ENCODE peak calls at places on chromosomes 6 and 20, in six cellular contexts. One of them, this sample, is unnamed.
A peak's percentile ranks its signal among the peaks of the same experiment; 100 is the strongest.

GRCh38 chr6:100823041-100823440 is 58.1 kb downstream of the ASCC3 start:
- DNase-seq in H9: no peak
- DNase-seq in neuronal stem cell: no peak
- DNase-seq in IMR-90: no peak
- DNase-seq in trophoblast cell: no peak
- DNase-seq in H1: no peak
- DNase-seq in this sample: no peak

GRCh38 chr20:57426156-57426769 is 35.1 kb downstream of the RBM38 start:
- DNase-seq in H9: no peak
- DNase-seq in neuronal stem cell: no peak
- DNase-seq in IMR-90: no peak
- DNase-seq in trophoblast cell: no peak
- DNase-seq in H1: no peak
- DNase-seq in this sample: no peak

GRCh38 chr20:38963745-38964144 is 1.6 kb downstream of the DHX35 start:
- DNase-seq in H9: no peak
- DNase-seq in neuronal stem cell: no peak
- DNase-seq in IMR-90: no peak
- DNase-seq in trophoblast cell: no peak
- DNase-seq in H1: no peak
- DNase-seq in this sample: no peak

GRCh38 chr6:36718560-36718959 is 20.9 kb downstream of the RAB44 start:
- DNase-seq in H9: no peak
- DNase-seq in neuronal stem cell: no peak
- DNase-seq in IMR-90: no peak
- DNase-seq in trophoblast cell: no peak
- DNase-seq in H1: no peak
- DNase-seq in this sample: no peak

GRCh38 chr20:25402583-25402982 is 4.9 kb upstream of the GINS1 start:
- DNase-seq in H9: no peak
- DNase-seq in neuronal stem cell: no peak
- DNase-seq in IMR-90: no peak
- DNase-seq in trophoblast cell: no peak
- DNase-seq in H1: no peak
- DNase-seq in this sample: no peak

GRCh38 chr20:53304146-53304545 is 289.5 kb downstream of the ZNF217 start:
- DNase-seq in H9: no peak
- DNase-seq in neuronal stem cell: no peak
- DNase-seq in IMR-90: no peak
- DNase-seq in trophoblast cell: no peak
- DNase-seq in H1: no peak
- DNase-seq in this sample: no peak

GRCh38 chr6:17836298-17836697 is 129.6 kb upstream of the NUP153 start:
- DNase-seq in H9: no peak
- DNase-seq in neuronal stem cell: no peak
- DNase-seq in IMR-90: no peak
- DNase-seq in trophoblast cell: peak; percentile 60
- DNase-seq in H1: no peak
- DNase-seq in this sample: no peak

GRCh38 chr20:44702776-44703175 is 12.4 kb upstream of the CCN5 start:
- DNase-seq in H9: no peak
- DNase-seq in neuronal stem cell: no peak
- DNase-seq in IMR-90: peak; percentile 91
- DNase-seq in trophoblast cell: no peak
- DNase-seq in H1: no peak
- DNase-seq in this sample: peak; percentile 95

GRCh38 chr6:37696220-37696840 is 1.4 kb downstream of the MDGA1 start:
- DNase-seq in H9: peak; percentile 41
- DNase-seq in neuronal stem cell: no peak
- DNase-seq in IMR-90: peak; percentile 49
- DNase-seq in trophoblast cell: peak; percentile 45
- DNase-seq in H1: no peak
- DNase-seq in this sample: peak; percentile 54

GRCh38 chr20:4234128-4234527 is 218.8 kb upstream of the RNF24 start:
- DNase-seq in H9: no peak
- DNase-seq in neuronal stem cell: no peak
- DNase-seq in IMR-90: peak; percentile 76
- DNase-seq in trophoblast cell: no peak
- DNase-seq in H1: no peak
- DNase-seq in this sample: no peak

GRCh38 chr20:846894-847278 is 13.4 kb downstream of the FAM110A start:
- DNase-seq in H9: no peak
- DNase-seq in neuronal stem cell: no peak
- DNase-seq in IMR-90: no peak
- DNase-seq in trophoblast cell: no peak
- DNase-seq in H1: no peak
- DNase-seq in this sample: no peak

GRCh38 chr6:137413482-137413881 is 80.7 kb downstream of the OLIG3 start:
- DNase-seq in H9: no peak
- DNase-seq in neuronal stem cell: no peak
- DNase-seq in IMR-90: no peak
- DNase-seq in trophoblast cell: no peak
- DNase-seq in H1: no peak
- DNase-seq in this sample: no peak

GRCh38 chr6:36241728-36242127 is 28.1 kb upstream of the PNPLA1 start:
- DNase-seq in H9: no peak
- DNase-seq in neuronal stem cell: no peak
- DNase-seq in IMR-90: peak; percentile 46
- DNase-seq in trophoblast cell: peak; percentile 9
- DNase-seq in H1: no peak
- DNase-seq in this sample: no peak

GRCh38 chr6:127201321-127201720 is 65.3 kb upstream of the RNF146 start:
- DNase-seq in H9: no peak
- DNase-seq in neuronal stem cell: no peak
- DNase-seq in IMR-90: peak; percentile 78
- DNase-seq in trophoblast cell: peak; percentile 21
- DNase-seq in H1: no peak
- DNase-seq in this sample: peak; percentile 28

GRCh38 chr6:72032056-72032455 is 145.7 kb downstream of the RIMS1 start:
- DNase-seq in H9: no peak
- DNase-seq in neuronal stem cell: no peak
- DNase-seq in IMR-90: no peak
- DNase-seq in trophoblast cell: no peak
- DNase-seq in H1: no peak
- DNase-seq in this sample: peak; percentile 32

GRCh38 chr6:72037006-72037405 is 150.7 kb downstream of the RIMS1 start:
- DNase-seq in H9: no peak
- DNase-seq in neuronal stem cell: no peak
- DNase-seq in IMR-90: no peak
- DNase-seq in trophoblast cell: no peak
- DNase-seq in H1: no peak
- DNase-seq in this sample: no peak

GRCh38 chr6:72035483-72035882 is 149.1 kb downstream of the RIMS1 start:
- DNase-seq in H9: no peak
- DNase-seq in neuronal stem cell: no peak
- DNase-seq in IMR-90: no peak
- DNase-seq in trophoblast cell: no peak
- DNase-seq in H1: no peak
- DNase-seq in this sample: no peak

GRCh38 chr6:72035966-72036365 is 149.6 kb downstream of the RIMS1 start:
- DNase-seq in H9: no peak
- DNase-seq in neuronal stem cell: no peak
- DNase-seq in IMR-90: no peak
- DNase-seq in trophoblast cell: no peak
- DNase-seq in H1: no peak
- DNase-seq in this sample: no peak

GRCh38 chr6:72031471-72031870 is 145.1 kb downstream of the RIMS1 start:
- DNase-seq in H9: no peak
- DNase-seq in neuronal stem cell: no peak
- DNase-seq in IMR-90: no peak
- DNase-seq in trophoblast cell: no peak
- DNase-seq in H1: no peak
- DNase-seq in this sample: no peak
- H2AFZ ChIP-seq in H9: no peak overlapping the region
- H2AFZ ChIP-seq in neuronal stem cell: no peak overlapping the region
- H2AFZ ChIP-seq in IMR-90: no peak overlapping the region
- H2AFZ ChIP-seq in trophoblast cell: no peak overlapping the region
- H2AFZ ChIP-seq in H1: no peak overlapping the region
- H2AFZ ChIP-seq in this sample: no peak overlapping the region

GRCh38 chr20:48800227-48800626 is 27.6 kb downstream of the PREX1 start:
- DNase-seq in H9: no peak
- DNase-seq in neuronal stem cell: no peak
- DNase-seq in IMR-90: no peak
- DNase-seq in trophoblast cell: no peak
- DNase-seq in H1: no peak
- DNase-seq in this sample: no peak
- H3K79me1 ChIP-seq in H9: no peaks in the 10 kb centered on the region
- H3K79me1 ChIP-seq in neuronal stem cell: no peaks in the 10 kb centered on the region
- H3K79me1 ChIP-seq in IMR-90: no peaks in the 10 kb centered on the region
- H3K79me1 ChIP-seq in trophoblast cell: no peaks in the 10 kb centered on the region
- H3K79me1 ChIP-seq in H1: peaks cover 6% of the 10 kb centered on the region
- H3K79me1 ChIP-seq in this sample: peaks cover 35% of the 10 kb centered on the region

GRCh38 chr6:25277857-25278256 is 1.3 kb upstream of the CARMIL1 start:
- DNase-seq in H9: no peak
- DNase-seq in neuronal stem cell: no peak
- DNase-seq in IMR-90: peak; percentile 14
- DNase-seq in trophoblast cell: no peak
- DNase-seq in H1: no peak
- DNase-seq in this sample: no peak

GRCh38 chr6:25280617-25280990 is 1.4 kb downstream of the CARMIL1 start:
- DNase-seq in H9: no peak
- DNase-seq in neuronal stem cell: no peak
- DNase-seq in IMR-90: no peak
- DNase-seq in trophoblast cell: no peak
- DNase-seq in H1: no peak
- DNase-seq in this sample: peak; percentile 6

GRCh38 chr6:25278914-25279747 is at the start of gene CARMIL1:
- DNase-seq in H9: peak; percentile 92
- DNase-seq in neuronal stem cell: peak; percentile 69
- DNase-seq in IMR-90: peak; percentile 52
- DNase-seq in trophoblast cell: peak; percentile 92
- DNase-seq in H1: peak; percentile 53
- DNase-seq in this sample: peak; percentile 75

GRCh38 chr6:25278557-25278913 is 639 bp upstream of the CARMIL1 start:
- DNase-seq in H9: no peak
- DNase-seq in neuronal stem cell: no peak
- DNase-seq in IMR-90: no peak
- DNase-seq in trophoblast cell: peak; percentile 57
- DNase-seq in H1: no peak
- DNase-seq in this sample: no peak

GRCh38 chr6:25279748-25280616 is 808 bp downstream of the CARMIL1 start:
- DNase-seq in H9: peak; percentile 78
- DNase-seq in neuronal stem cell: peak; percentile 33
- DNase-seq in IMR-90: no peak
- DNase-seq in trophoblast cell: peak; percentile 34
- DNase-seq in H1: peak; percentile 49
- DNase-seq in this sample: peak; percentile 5
- H2BK5ac ChIP-seq in H9: no peak overlapping the region
- H2BK5ac ChIP-seq in neuronal stem cell: no peak overlapping the region
- H2BK5ac ChIP-seq in IMR-90: no peak overlapping the region
- H2BK5ac ChIP-seq in trophoblast cell: peak overlapping the region; percentile 25
- H2BK5ac ChIP-seq in H1: peak overlapping the region; percentile 29
- H2BK5ac ChIP-seq in this sample: no peak overlapping the region

GRCh38 chr6:116363759-116364158 is 7.0 kb upstream of the DSE start:
- DNase-seq in H9: no peak
- DNase-seq in neuronal stem cell: no peak
- DNase-seq in IMR-90: peak; percentile 38
- DNase-seq in trophoblast cell: peak; percentile 62
- DNase-seq in H1: no peak
- DNase-seq in this sample: peak; percentile 38
- H2AFZ ChIP-seq in H9: no peak overlapping the region
- H2AFZ ChIP-seq in neuronal stem cell: no peak overlapping the region
- H2AFZ ChIP-seq in IMR-90: no peak overlapping the region
- H2AFZ ChIP-seq in trophoblast cell: no peak overlapping the region
- H2AFZ ChIP-seq in H1: no peak overlapping the region
- H2AFZ ChIP-seq in this sample: no peak overlapping the region

DNA sequence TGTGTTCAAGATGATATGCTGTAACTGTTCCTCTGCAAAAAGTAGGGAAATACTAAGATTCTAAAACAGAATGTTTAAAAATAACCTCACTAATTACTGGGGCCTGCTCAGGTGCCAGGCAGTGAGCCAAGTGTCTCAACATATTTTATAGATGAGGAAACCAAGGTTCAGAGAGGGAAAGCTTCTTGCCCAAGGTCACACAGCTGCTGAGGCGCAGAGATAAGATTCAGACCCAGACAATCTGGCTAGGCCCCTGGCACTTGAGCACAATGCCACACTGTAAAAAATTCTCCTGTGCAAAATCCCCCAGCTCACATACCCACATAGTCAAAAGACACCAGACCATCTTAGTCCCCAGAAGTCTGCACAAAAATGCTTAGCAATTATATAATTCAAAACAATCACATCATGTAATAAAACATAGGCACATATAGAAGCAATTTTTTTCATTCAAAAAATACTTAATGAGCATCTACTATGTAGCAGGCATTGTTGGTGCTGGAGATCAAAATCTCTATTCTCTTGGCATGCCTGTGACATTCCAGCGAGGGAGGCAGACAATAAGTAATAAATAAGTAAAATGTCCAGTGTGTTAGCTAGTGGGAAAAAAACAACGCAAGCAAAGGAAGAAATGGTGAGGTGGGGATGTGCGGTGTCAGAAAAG is 10.3 kb downstream of the PREX1 start:
- DNase-seq in H9: no peak
- DNase-seq in neuronal stem cell: no peak
- DNase-seq in IMR-90: no peak
- DNase-seq in trophoblast cell: no peak
- DNase-seq in H1: no peak
- DNase-seq in this sample: no peak
- H3K79me1 ChIP-seq in H9: no peaks in the 10 kb centered on the region
- H3K79me1 ChIP-seq in neuronal stem cell: peaks cover 2% of the 10 kb centered on the region
- H3K79me1 ChIP-seq in IMR-90: no peaks in the 10 kb centered on the region
- H3K79me1 ChIP-seq in trophoblast cell: no peaks in the 10 kb centered on the region
- H3K79me1 ChIP-seq in H1: no peaks in the 10 kb centered on the region
- H3K79me1 ChIP-seq in this sample: peaks cover 38% of the 10 kb centered on the region

GRCh38 chr20:46630336-46630735 is 20.9 kb downstream of the SLC13A3 start:
- DNase-seq in H9: no peak
- DNase-seq in neuronal stem cell: no peak
- DNase-seq in IMR-90: no peak
- DNase-seq in trophoblast cell: peak; percentile 44
- DNase-seq in H1: no peak
- DNase-seq in this sample: no peak
- H2BK5ac ChIP-seq in H9: no peak overlapping the region
- H2BK5ac ChIP-seq in neuronal stem cell: no peak overlapping the region
- H2BK5ac ChIP-seq in IMR-90: no peak overlapping the region
- H2BK5ac ChIP-seq in trophoblast cell: no peak overlapping the region
- H2BK5ac ChIP-seq in H1: no peak overlapping the region
- H2BK5ac ChIP-seq in this sample: no peak overlapping the region

GRCh38 chr6:165340532-165340931 is 31.1 kb upstream of the C6orf118 start:
- DNase-seq in H9: no peak
- DNase-seq in neuronal stem cell: no peak
- DNase-seq in IMR-90: no peak
- DNase-seq in trophoblast cell: no peak
- DNase-seq in H1: no peak
- DNase-seq in this sample: no peak
- H2AFZ ChIP-seq in H9: no peak overlapping the region
- H2AFZ ChIP-seq in neuronal stem cell: peak overlapping the region; percentile 71
- H2AFZ ChIP-seq in IMR-90: no peak overlapping the region
- H2AFZ ChIP-seq in trophoblast cell: no peak overlapping the region
- H2AFZ ChIP-seq in H1: no peak overlapping the region
- H2AFZ ChIP-seq in this sample: no peak overlapping the region